ENCODE peak calls at places on chromosomes 2 and 18, in four cellular contexts. N is activated CD8-positive, alpha-beta memory T cell treated with anti-CD3 and anti-CD28 coated beads for 48 hours; C is CD8-positive, alpha-beta memory T cell; W is NCI-H146. J is an unnamed sample.

GRCh38 chr2:185700883-185701282 is 37.7 kb upstream of the FSIP2 start:
- DNase-seq in N (no peak), C (no peak), W (no peak), J (no peak)

GRCh38 chr2:137964066-137964858 is at the start of gene HNMT:
- DNase-seq in N (no peak), C (no peak), W (peak; percentile 81), J (no peak)

GRCh38 chr2:130872276-130873125 is 35.8 kb downstream of the ARHGEF4 start:
- DNase-seq in N (no peak), C (no peak), W (no peak), J (no peak)

GRCh38 chr18:48100168-48100495 is 169.7 kb upstream of the SMAD2 start:
- DNase-seq in N (no peak), C (no peak), W (no peak), J (no peak)

GRCh38 chr2:54638103-54638502 is 85.4 kb upstream of the EML6 start:
- DNase-seq in N (no peak), C (no peak), W (no peak), J (no peak)

GRCh38 chr2:188634656-188635055 is 339.5 kb upstream of the COL3A1 start:
- DNase-seq in N (no peak), C (no peak), W (no peak), J (no peak)

GRCh38 chr2:25290811-25291510 is 50.8 kb downstream of the DNMT3A start:
- DNase-seq in N (no peak), C (no peak), W (no peak), J (no peak)

GRCh38 chr2:27291865-27292264 is 9.6 kb downstream of the TRIM54 start:
- DNase-seq in N (no peak), C (no peak), W (no peak), J (no peak)

GRCh38 chr2:58899692-58900091 is 658.6 kb upstream of the FANCL start:
- DNase-seq in N (no peak), C (no peak), W (no peak), J (no peak)

GRCh38 chr2:33033524-33034150 is 86.9 kb downstream of the LTBP1 start:
- DNase-seq in N (no peak), C (no peak), W (peak; percentile 36), J (no peak)

J was measured in HL-60.